ENCODE peak calls at places on chromosome 20, in ten cellular contexts. C, L, M, E, P, K, J, V, U and X are unnamed samples.

GRCh38 chr20:45918779-45919535 is 7.0 kb upstream of the PLTP start:
- DNase-seq in U (no peak), K (no peak), J (no peak), V (no peak), C (no peak), E (no peak), P (no peak), M (no peak), L (no peak), X (no peak)

GRCh38 chr20:2139250-2139649 is 37.6 kb downstream of the STK35 start:
- DNase-seq in L (no peak), M (no peak), C (peak; percentile 39), K (no peak), J (no peak), V (no peak), U (no peak), P (no peak), E (no peak), X (no peak)

GRCh38 chr20:18625907-18626655 is 38.2 kb downstream of the DTD1 start:
- DNase-seq in J (no peak), L (no peak), V (no peak), K (no peak), E (no peak), P (no peak), M (no peak), U (no peak), C (no peak), X (no peak)

GRCh38 chr20:9258891-9259290 is 190.0 kb downstream of the PLCB4 start:
- DNase-seq in E (no peak), M (no peak), P (no peak), L (no peak), K (no peak), U (no peak), V (no peak), J (no peak), C (no peak), X (no peak)

GRCh38 chr20:8536219-8536618 is 404.2 kb downstream of the PLCB1 start:
- DNase-seq in V (no peak), J (no peak), M (no peak), E (no peak), U (no peak), L (no peak), P (no peak), C (no peak), K (no peak), X (no peak)

GRCh38 chr20:10581823-10582222 is 92.0 kb downstream of the JAG1 start:
- DNase-seq in K (no peak), M (no peak), V (no peak), L (no peak), E (no peak), C (no peak), J (no peak), P (no peak), U (no peak), X (no peak)

GRCh38 chr20:59813126-59813947 is 120.1 kb downstream of the SYCP2 start:
- DNase-seq in P (no peak), V (no peak), C (no peak), E (no peak), M (no peak), J (no peak), K (no peak), U (no peak), L (no peak), X (no peak)

GRCh38 chr20:818001-818664 is 15.4 kb upstream of the FAM110A start:
- DNase-seq in C (no peak), P (no peak), V (no peak), M (no peak), E (no peak), L (no peak), K (no peak), U (peak; percentile 4), J (no peak), X (no peak)

GRCh38 chr20:19975436-19975799 is 41.7 kb upstream of the NAA20 start:
- DNase-seq in J (no peak), M (peak; percentile 21), U (no peak), V (no peak), C (no peak), E (no peak), P (no peak), K (no peak), L (no peak), X (no peak)

GRCh38 chr20:25209911-25210310 is 14.4 kb downstream of the ENTPD6 start:
- DNase-seq in C (no peak), U (no peak), E (no peak), J (no peak), V (no peak), L (no peak), P (no peak), K (no peak), M (no peak), X (no peak)

GRCh38 chr20:2109425-2110210 is 8.0 kb downstream of the STK35 start:
- DNase-seq in E (no peak), P (no peak), J (peak; percentile 28), M (no peak), U (no peak), C (no peak), V (no peak), L (no peak), K (no peak), X (peak; percentile 64)

GRCh38 chr20:10863337-10864060 is 189.7 kb upstream of the JAG1 start:
- DNase-seq in V (no peak), E (no peak), K (no peak), L (no peak), C (no peak), J (no peak), P (no peak), U (no peak), M (no peak), X (no peak)